ENCODE peak calls at places on chromosomes 11 and 22, in four cellular contexts. D, A, K and X are unnamed samples.

GRCh38 chr22:25736378-25737011 is 5.5 kb upstream of the MYO18B start:
- DNase-seq in D (no peak), K (no peak), A (no peak), X (no peak)

GRCh38 chr22:32880061-32880460 is 78.6 kb downstream of the TIMP3 start:
- DNase-seq in D (no peak), K (no peak), A (no peak), X (no peak)

GRCh38 chr11:122229611-122230386 is 113.8 kb upstream of the BLID start:
- DNase-seq in A (no peak), D (no peak), K (no peak), X (no peak)

GRCh38 chr22:38796262-38796957 is 2.5 kb upstream of the DNAL4 start:
- DNase-seq in A (no peak), D (no peak), K (no peak), X (no peak)

GRCh38 chr11:62201376-62201775 is 7.1 kb upstream of the SCGB2A1 start:
- DNase-seq in D (no peak), A (no peak), K (no peak), X (peak; percentile 25)

GRCh38 chr11:60780065-60780464 is 5.1 kb upstream of the MS4A10 start:
- DNase-seq in D (no peak), A (no peak), K (no peak), X (no peak)

GRCh38 chr22:20137671-20138416 is 6.2 kb downstream of the ZDHHC8 start:
- DNase-seq in A (no peak), D (no peak), K (no peak), X (no peak)

GRCh38 chr11:76823481-76824028 is 37.2 kb upstream of the ACER3 start:
- DNase-seq in D (peak; percentile 48), A (no peak), K (no peak), X (peak; percentile 42)

GRCh38 chr22:30809086-30809485 is 114.4 kb downstream of the OSBP2 start:
- DNase-seq in D (no peak), K (no peak), A (no peak), X (no peak)

GRCh38 chr11:64382586-64382985 is 23.6 kb downstream of the RPS6KA4 start:
- DNase-seq in D (no peak), K (no peak), A (no peak), X (no peak)

GRCh38 chr22:46390652-46391301 is 55.3 kb downstream of the TRMU start:
- DNase-seq in A (no peak), D (no peak), K (no peak), X (peak; percentile 84)

GRCh38 chr22:46617250-46618103 is 2.7 kb upstream of the GRAMD4 start:
- DNase-seq in A (no peak), D (no peak), K (no peak), X (no peak)

GRCh38 chr11:130827697-130828377 is 88.4 kb downstream of the SNX19 start:
- DNase-seq in K (peak; percentile 42), D (no peak), A (no peak), X (peak; percentile 85)

GRCh38 chr22:31143537-31143936 is 3.2 kb upstream of the PLA2G3 start:
- DNase-seq in A (no peak), D (no peak), K (no peak), X (no peak)

GRCh38 chr22:24805790-24806662 is at the start of gene SGSM1:
- DNase-seq in D (no peak), A (peak; percentile 89), K (peak; percentile 90), X (peak; percentile 54)

GRCh38 chr11:125554038-125554437 is 15.2 kb upstream of the EI24 start:
- DNase-seq in A (no peak), K (no peak), D (no peak), X (no peak)

GRCh38 chr11:36411202-36411640 is 98.9 kb downstream of the TRAF6 start:
- DNase-seq in D (no peak), A (peak; percentile 60), K (no peak), X (no peak)

GRCh38 chr11:19905280-19905853 is 192.7 kb downstream of the NAV2 start:
- DNase-seq in K (no peak), D (no peak), A (no peak), X (peak; percentile 13)

GRCh38 chr11:94302806-94303205 is 1.6 kb upstream of the IZUMO1R start:
- DNase-seq in D (no peak), K (peak; percentile 48), A (no peak), X (no peak)

GRCh38 chr11:84398017-84398626 is 1112.0 kb upstream of the CCDC90B start:
- DNase-seq in A (no peak), D (no peak), K (no peak), X (peak; percentile 30)

GRCh38 chr22:45072322-45072903 is 62.6 kb upstream of the PHF21B start:
- DNase-seq in D (peak; percentile 62), K (peak; percentile 31), A (no peak), X (peak; percentile 18)

GRCh38 chr11:102390667-102391449 is 43.8 kb downstream of the BIRC2 start:
- DNase-seq in A (peak; percentile 73), D (no peak), K (peak; percentile 73), X (peak; percentile 28)